ENCODE peak calls at places on chromosome 20, in ten cellular contexts. O is foreskin fibroblast, D is lung, N is WERI-Rb-1, B is prostate gland, R is AG09309, T is brain microvascular endothelial cell, F is H1, U is adrenal gland, J is A549. I is an unnamed sample.
A peak's percentile ranks its signal among the peaks of the same experiment; 100 is the strongest.

GRCh38 chr20:56865055-56865454 is 235.9 kb downstream of the TFAP2C start:
- DNase-seq in R (no peak), N (no peak), U (no peak), T (no peak), B (peak; percentile 12), J (no peak), F (no peak), D (no peak), O (peak; percentile 24), I (no peak)

GRCh38 chr20:52577696-52578095 is 386.1 kb upstream of the ZFP64 start:
- DNase-seq in O (no peak), N (no peak), F (no peak), J (no peak), D (no peak), U (no peak), R (no peak), B (no peak), T (no peak), I (no peak)

GRCh38 chr20:48189177-48189576 is 403.9 kb upstream of the SULF2 start:
- DNase-seq in J (peak; percentile 25), O (no peak), R (no peak), D (no peak), T (peak; percentile 4), F (no peak), N (peak; percentile 58), U (no peak), B (peak; percentile 34), I (no peak)

GRCh38 chr20:19048898-19049889 is 163.2 kb upstream of the SLC24A3 start:
- DNase-seq in D (no peak), U (no peak), R (no peak), T (no peak), J (no peak), B (no peak), O (no peak), F (no peak), N (no peak), I (no peak)

GRCh38 chr20:51185277-51185676 is 162.4 kb upstream of the KCNG1 start:
- DNase-seq in R (no peak), N (no peak), O (no peak), T (no peak), D (no peak), B (no peak), F (no peak), J (no peak), U (no peak), I (no peak)

GRCh38 chr20:11891827-11892521 is 25.7 kb upstream of the BTBD3 start:
- DNase-seq in B (peak; percentile 71), O (peak; percentile 86), U (peak; percentile 78), F (no peak), T (peak; percentile 74), R (no peak), D (peak; percentile 76), J (peak; percentile 77), N (peak; percentile 58), I (peak; percentile 37)

GRCh38 chr20:54025166-54025835 is 45.1 kb downstream of the BCAS1 start:
- DNase-seq in R (peak; percentile 67), B (no peak), N (no peak), O (no peak), U (no peak), D (no peak), T (no peak), J (no peak), F (no peak), I (peak; percentile 72)

GRCh38 chr20:61253640-61254511 is 1.8 kb downstream of the CDH4 start:
- DNase-seq in T (no peak), U (no peak), F (no peak), D (no peak), N (no peak), B (no peak), J (peak; percentile 11), O (peak; percentile 53), R (no peak), I (no peak)

DNA sequence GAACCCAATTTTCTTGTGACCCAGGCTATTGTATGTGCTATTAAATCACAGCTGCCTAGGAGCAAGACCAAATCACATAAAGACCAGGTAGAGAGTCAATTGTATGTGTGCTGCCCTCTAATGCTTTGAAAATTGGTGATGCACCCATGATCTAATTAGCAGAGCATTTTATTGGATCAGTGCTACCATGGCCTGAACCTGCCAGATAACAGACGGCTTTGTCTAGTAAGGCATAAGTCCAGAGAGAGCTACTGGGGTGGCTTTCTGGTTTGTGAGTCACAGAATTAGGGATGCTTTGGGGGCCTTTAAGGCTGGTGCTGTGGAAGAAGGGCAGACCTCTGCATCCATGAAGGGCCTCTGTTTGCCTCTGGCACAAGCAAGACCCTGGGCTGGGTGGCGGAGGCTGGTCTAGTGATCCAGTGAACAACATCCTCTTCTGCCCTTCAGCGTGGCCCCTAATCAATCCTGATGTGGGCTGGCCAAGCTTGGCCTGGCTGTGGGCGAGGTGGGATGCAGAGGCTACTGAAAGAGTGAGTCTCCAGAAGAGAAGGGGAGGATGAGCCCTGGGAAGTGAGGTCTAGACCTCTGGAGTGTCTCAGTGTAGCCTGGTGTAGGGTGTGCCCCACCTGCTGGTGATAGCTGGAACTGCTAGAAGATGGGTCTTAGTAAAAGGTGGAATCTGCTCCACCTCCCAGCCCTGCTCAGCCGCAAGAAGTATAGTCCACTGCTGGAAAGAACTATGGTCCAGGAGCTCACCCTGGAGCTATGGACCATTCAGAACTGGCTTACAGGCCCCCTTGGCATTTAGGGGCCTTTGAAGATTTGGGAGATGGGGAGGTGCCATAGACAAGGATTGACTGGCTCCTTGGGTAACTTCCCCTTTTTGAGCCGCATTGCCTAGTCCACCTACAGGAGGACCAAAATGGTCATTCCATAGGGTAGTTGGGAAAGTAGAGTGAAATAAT is 36.7 kb upstream of the AAR2 start:
- DNase-seq in B (peak; percentile 80), J (peak; percentile 80), F (peak; percentile 53), R (peak; percentile 38), N (peak; percentile 91), U (peak; percentile 89), T (peak; percentile 84), O (peak; percentile 88), D (peak; percentile 76), I (peak; percentile 7)
- TF ChIP-seq CTCF in B (peak; percentile 87), J (peak; percentile 81), F (peak; percentile 85), R (peak; percentile 96), N (peak; percentile 92), U (peak; percentile 95), T (peak; percentile 96), O (peak; percentile 95), D (peak; percentile 68), I (peak; percentile 95)

GRCh38 chr20:41072099-41072798 is 43.6 kb downstream of the TOP1 start:
- DNase-seq in B (peak; percentile 71), F (no peak), T (peak; percentile 79), N (no peak), R (peak; percentile 59), J (no peak), U (peak; percentile 28), D (no peak), O (peak; percentile 89), I (no peak)

GRCh38 chr20:41076776-41077175 is 48.2 kb downstream of the TOP1 start:
- DNase-seq in F (no peak), N (no peak), B (no peak), D (no peak), R (no peak), U (no peak), T (no peak), O (no peak), J (no peak), I (no peak)

GRCh38 chr20:41078329-41078728 is 49.7 kb downstream of the TOP1 start:
- DNase-seq in B (peak; percentile 38), T (peak; percentile 62), F (no peak), J (peak; percentile 38), D (no peak), R (peak; percentile 29), N (no peak), U (no peak), O (peak; percentile 61), I (peak; percentile 19)

GRCh38 chr20:41074441-41074840 is 45.8 kb downstream of the TOP1 start:
- DNase-seq in J (no peak), F (no peak), R (no peak), O (no peak), U (no peak), N (no peak), T (no peak), D (no peak), B (no peak), I (no peak)

DNA sequence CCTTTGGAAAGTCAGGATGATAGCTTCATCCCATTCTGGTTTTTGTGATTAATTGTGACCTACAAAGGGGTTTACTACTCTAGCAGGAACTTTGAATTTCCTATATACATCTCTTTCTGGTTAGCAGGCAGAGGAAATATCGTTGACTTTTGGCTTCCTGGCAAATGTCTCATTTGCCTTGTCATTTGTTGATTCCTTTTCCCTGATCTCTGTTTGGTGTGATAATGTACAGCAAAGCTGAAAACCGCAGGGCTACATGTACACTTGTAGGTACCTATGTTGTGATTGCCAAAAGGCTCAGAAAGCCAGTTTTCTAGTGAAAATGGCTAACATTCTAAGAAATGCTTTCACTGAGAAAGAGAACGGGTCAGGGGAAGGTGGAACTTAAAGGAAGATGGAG is 44.3 kb downstream of the TOP1 start:
- DNase-seq in T (no peak), B (no peak), F (no peak), R (no peak), N (no peak), U (no peak), D (no peak), J (no peak), O (no peak), I (no peak)
- H3K4me3 ChIP-seq in T (no peak overlapping the region), B (no peak overlapping the region), F (no peak overlapping the region), R (no peak overlapping the region), N (no peak overlapping the region), U (no peak overlapping the region), D (no peak overlapping the region), J (no peak overlapping the region), O (no peak overlapping the region), I (no peak overlapping the region)

GRCh38 chr20:46172455-46172854 is 54.3 kb downstream of the CD40 start:
- DNase-seq in T (no peak), N (no peak), J (no peak), D (no peak), U (no peak), F (no peak), B (no peak), R (no peak), O (no peak), I (no peak)

GRCh38 chr20:46173652-46174468 is 55.7 kb downstream of the CD40 start:
- DNase-seq in D (no peak), R (no peak), O (no peak), J (no peak), B (no peak), T (no peak), F (no peak), N (no peak), U (no peak), I (no peak)

GRCh38 chr20:46172961-46173536 is 54.9 kb downstream of the CD40 start:
- DNase-seq in F (no peak), N (no peak), R (no peak), U (no peak), T (no peak), D (no peak), B (no peak), J (no peak), O (no peak), I (no peak)

GRCh38 chr20:46175127-46175494 is 57.0 kb downstream of the CD40 start:
- DNase-seq in F (no peak), O (no peak), R (no peak), D (no peak), J (no peak), N (no peak), B (no peak), T (no peak), U (no peak), I (no peak)

DNA sequence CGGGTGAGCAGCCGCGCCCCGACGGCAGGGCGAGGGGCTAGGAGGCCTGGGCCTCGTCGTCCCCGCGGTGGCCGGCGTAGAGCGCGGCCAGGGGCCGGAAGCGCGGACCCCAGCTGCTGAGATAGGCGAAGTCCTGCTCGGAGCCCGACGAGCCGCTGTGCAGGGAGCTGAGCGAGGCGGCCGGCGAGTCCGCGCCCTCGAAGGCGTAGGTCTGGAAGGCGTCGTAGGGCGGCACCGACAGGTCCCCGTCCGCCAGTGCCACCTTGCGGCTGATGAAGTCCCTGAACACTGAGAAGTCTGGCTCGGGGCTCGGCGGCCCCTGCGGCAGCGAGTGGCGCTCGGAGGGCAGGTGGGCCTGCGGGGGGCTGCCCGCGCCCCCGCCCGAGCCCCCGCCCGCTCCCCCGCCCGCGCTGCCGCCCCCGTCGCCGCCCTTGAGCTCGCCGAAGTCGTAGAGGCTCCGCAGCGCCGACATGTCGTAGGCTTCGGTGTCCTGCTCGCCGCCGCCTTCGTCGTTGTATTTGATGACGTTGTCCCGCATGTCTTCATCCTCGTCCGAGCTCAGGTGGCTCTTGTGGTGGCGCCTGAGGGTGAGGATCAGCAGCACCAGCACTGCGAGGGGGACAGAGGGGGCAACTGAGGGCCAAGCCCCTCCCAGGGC is 56.5 kb downstream of the CD40 start:
- DNase-seq in N (no peak), F (peak; percentile 70), U (peak; percentile 71), T (peak; percentile 19), D (peak; percentile 56), O (peak; percentile 82), R (no peak), B (peak; percentile 50), J (peak; percentile 75), I (no peak)
- TF ChIP-seq CTCF in N (no peak), F (peak; percentile 85), U (peak; percentile 44), T (peak; percentile 73), D (peak; percentile 56), O (peak; percentile 42), R (peak; percentile 60), B (peak; percentile 55), J (peak; percentile 68), I (peak; percentile 56)

DNA sequence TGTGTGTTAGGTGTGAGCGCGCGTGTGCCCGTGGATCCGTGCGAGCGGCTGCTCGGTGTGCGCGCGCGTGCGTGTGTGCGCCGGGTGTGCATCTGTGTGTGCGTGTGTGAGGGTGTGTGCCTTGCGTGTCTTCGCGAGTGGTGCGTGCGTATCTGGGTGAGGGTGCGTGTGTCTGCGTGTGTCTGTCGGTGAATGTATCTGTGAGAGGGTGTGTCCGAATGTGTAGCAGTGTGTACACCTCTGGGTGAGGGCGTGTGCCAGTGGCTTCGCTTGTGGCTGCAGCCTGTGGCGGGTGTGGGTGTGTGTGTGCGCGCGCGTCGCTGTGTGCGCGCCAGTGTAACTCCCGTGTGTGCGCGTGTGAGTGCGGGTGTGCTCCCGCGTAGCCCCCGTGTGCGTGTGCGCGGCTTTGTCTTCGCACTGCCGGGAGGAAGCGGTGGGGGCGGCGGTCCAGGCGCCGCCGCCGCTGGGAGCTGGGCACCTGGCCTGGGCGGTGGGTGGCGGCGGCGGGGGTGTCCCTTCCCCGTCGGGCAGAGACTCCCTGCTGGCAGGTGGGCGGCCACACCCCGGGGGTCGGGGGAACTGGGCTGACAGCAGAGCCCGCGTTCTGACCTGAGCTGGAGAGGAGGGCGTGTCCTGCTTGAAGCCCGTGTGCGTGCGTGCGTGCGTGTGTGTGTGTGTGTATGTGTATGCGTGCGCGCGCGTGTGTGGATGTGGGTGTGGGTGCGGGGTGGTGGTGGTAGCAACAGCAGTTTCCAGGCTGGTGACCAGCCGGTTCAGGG is 61.3 kb upstream of the EPB41L1 start:
- DNase-seq in B (peak; percentile 43), N (peak; percentile 35), T (peak; percentile 41), U (peak; percentile 47), D (peak; percentile 77), R (no peak), F (no peak), O (peak; percentile 49), J (peak; percentile 82), I (no peak)
- H3K4me3 ChIP-seq in B (peak overlapping the region; percentile 57), N (peak overlapping the region; percentile 61), T (peak overlapping the region; percentile 64), U (peak overlapping the region; percentile 67), D (peak overlapping the region; percentile 81), R (peak overlapping the region; percentile 41), F (peak overlapping the region; percentile 63), O (peak overlapping the region; percentile 73), J (peak overlapping the region; percentile 97), I (peak overlapping the region; percentile 70)

I was measured in epithelial cell of proximal tubule.